ENCODE peak calls at places on chromosomes 13 and 19, in six cellular contexts. O, Y, L, G, X and T are unnamed samples. For H3K4me1 and H3K27me3, the result is how much of the 10 kb centered on the place peaks cover.

GRCh38 chr13:36975172-36975571 is 24.0 kb downstream of the ALG5 start:
- DNase-seq in O (no peak), Y (peak), L (no peak), G (no peak), X (no peak), T (no peak)

GRCh38 chr19:38557205-38557799 is 60.5 kb downstream of the MAP4K1 start:
- DNase-seq in O (peak), Y (peak), L (peak), G (no peak), X (no peak), T (peak)

GRCh38 chr19:20470345-20471119 is 95.0 kb downstream of the ZNF737 start:
- DNase-seq in O (no peak), Y (no peak), L (no peak), G (no peak), X (no peak), T (no peak)

GRCh38 chr19:5057860-5058259 is 88.9 kb downstream of the KDM4B start:
- DNase-seq in O (no peak), Y (peak), L (no peak), G (no peak), X (no peak), T (no peak)

GRCh38 chr19:12884926-12885748 is 1.9 kb downstream of the KLF1 start:
- DNase-seq in O (peak), Y (peak), L (peak), G (peak), X (peak), T (peak)

GRCh38 chr19:15425321-15425950 is 6.6 kb upstream of the AKAP8L start:
- DNase-seq in O (no peak), Y (no peak), L (no peak), G (no peak), X (no peak), T (no peak)

GRCh38 chr19:48635263-48635965 is 1.8 kb downstream of the DBP start:
- DNase-seq in O (peak), Y (no peak), L (peak), G (no peak), X (peak), T (peak)

GRCh38 chr19:18798384-18799352 is 7.6 kb upstream of the COMP start:
- DNase-seq in O (no peak), Y (peak), L (no peak), G (no peak), X (no peak), T (no peak)

GRCh38 chr19:43496960-43497359 is 7.6 kb downstream of the PHLDB3 start:
- DNase-seq in O (no peak), Y (no peak), L (no peak), G (no peak), X (no peak), T (no peak)

GRCh38 chr19:4866595-4867424 is 657 bp downstream of the PLIN3 start:
- DNase-seq in O (peak), Y (peak), L (peak), G (peak), X (peak), T (peak)

GRCh38 chr13:20191311-20191901 is 1.3 kb downstream of the GJB2 start:
- DNase-seq in O (peak), Y (no peak), L (no peak), G (no peak), X (no peak), T (no peak)

GRCh38 chr13:20191902-20192469 is 752 bp downstream of the GJB2 start:
- DNase-seq in O (peak), Y (peak), L (no peak), G (no peak), X (no peak), T (no peak)

GRCh38 chr13:20186771-20187170 is 6.0 kb downstream of the GJB2 start:
- DNase-seq in O (no peak), Y (no peak), L (no peak), G (no peak), X (no peak), T (no peak)

GRCh38 chr13:20190481-20191310 is 2.0 kb downstream of the GJB2 start:
- DNase-seq in O (no peak), Y (no peak), L (no peak), G (peak), X (no peak), T (no peak)

DNA sequence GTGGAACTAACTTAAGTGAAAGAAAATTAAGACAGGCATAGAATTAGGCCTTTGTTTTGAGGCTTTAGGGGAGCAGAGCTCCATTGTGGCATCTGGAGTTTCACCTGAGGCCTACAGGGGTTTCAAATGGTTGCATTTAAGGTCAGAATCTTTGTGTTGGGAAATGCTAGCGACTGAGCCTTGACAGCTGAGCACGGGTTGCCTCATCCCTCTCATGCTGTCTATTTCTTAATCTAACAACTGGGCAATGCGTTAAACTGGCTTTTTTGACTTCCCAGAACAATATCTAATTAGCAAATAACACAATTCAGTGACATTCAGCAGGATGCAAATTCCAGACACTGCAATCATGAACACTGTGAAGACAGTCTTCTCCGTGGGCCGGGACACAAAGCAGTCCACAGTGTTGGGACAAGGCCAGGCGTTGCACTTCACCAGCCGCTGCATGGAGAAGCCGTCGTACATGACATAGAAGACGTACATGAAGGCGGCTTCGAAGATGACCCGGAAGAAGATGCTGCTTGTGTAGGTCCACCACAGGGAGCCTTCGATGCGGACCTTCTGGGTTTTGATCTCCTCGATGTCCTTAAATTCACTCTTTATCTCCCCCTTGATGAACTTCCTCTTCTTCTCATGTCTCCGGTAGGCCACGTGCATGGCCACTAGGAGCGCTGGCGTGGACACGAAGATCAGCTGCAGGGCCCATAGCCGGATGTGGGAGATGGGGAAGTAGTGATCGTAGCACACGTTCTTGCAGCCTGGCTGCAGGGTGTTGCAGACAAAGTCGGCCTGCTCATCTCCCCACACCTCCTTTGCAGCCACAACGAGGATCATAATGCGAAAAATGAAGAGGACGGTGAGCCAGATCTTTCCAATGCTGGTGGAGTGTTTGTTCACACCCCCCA is 3.8 kb downstream of the GJB2 start:
- DNase-seq in O (no peak), Y (peak), L (no peak), G (no peak), X (peak), T (peak)
- H3K27ac ChIP-seq in O (no peak), Y (no peak), L (no peak), G (no peak), X (no peak), T (no peak)

GRCh38 chr13:99053636-99054233 is 75.9 kb upstream of the DOCK9 start:
- DNase-seq in O (no peak), Y (no peak), L (no peak), G (no peak), X (no peak), T (peak)

GRCh38 chr13:99058527-99059495 is 80.9 kb upstream of the DOCK9 start:
- DNase-seq in O (no peak), Y (no peak), L (no peak), G (no peak), X (no peak), T (no peak)

GRCh38 chr13:99055286-99056073 is 77.6 kb upstream of the DOCK9 start:
- DNase-seq in O (no peak), Y (no peak), L (no peak), G (no peak), X (no peak), T (no peak)

GRCh38 chr13:99057310-99057975 is 79.6 kb upstream of the DOCK9 start:
- DNase-seq in O (no peak), Y (no peak), L (no peak), G (peak), X (no peak), T (no peak)

DNA sequence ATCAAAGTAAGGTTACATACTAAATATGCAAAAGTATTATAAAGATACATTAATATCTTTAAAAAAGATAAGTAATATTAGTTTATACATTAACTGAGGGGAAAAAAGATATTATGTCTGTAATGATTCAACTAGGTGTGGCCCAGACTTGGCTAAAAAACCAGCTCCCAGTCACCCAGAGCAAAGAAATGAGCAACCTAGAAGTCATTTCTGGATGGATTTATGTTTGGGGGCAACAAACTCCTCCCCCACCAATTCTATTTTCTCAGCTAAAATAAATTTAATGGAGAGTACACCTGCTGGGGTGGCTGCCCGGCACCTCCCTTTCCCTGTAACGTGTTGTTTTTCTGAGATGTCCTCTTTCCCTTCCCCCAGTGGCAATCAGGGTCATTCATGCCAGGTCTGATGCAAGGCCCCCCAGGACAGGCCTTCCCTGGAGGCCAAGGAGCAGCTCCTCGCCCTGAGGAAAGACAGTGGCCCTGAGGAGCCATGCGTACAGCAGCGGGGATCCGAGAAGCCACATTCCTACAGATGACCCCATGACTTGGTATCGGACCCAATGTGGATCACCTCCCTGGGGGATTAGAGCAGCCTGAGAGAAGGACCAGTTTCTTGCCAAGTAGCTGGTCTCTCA is 78.6 kb upstream of the DOCK9 start:
- DNase-seq in O (no peak), Y (no peak), L (no peak), G (no peak), X (no peak), T (no peak)
- H3K4me1 ChIP-seq in O (under half), Y (under half), L (under half), G (under half), X (under half), T (under half)

GRCh38 chr13:20193924-20194631 is 1.3 kb upstream of the GJB2 start:
- DNase-seq in O (no peak), Y (no peak), L (no peak), G (no peak), X (no peak), T (no peak)

GRCh38 chr13:20197361-20197834 is 4.7 kb upstream of the GJB2 start:
- DNase-seq in O (no peak), Y (peak), L (no peak), G (peak), X (no peak), T (no peak)

GRCh38 chr13:20195846-20196245 is 3.1 kb upstream of the GJB2 start:
- DNase-seq in O (no peak), Y (no peak), L (no peak), G (no peak), X (no peak), T (no peak)

GRCh38 chr13:20192470-20193141 is at the start of gene GJB2:
- DNase-seq in O (peak), Y (no peak), L (no peak), G (no peak), X (no peak), T (peak)

DNA sequence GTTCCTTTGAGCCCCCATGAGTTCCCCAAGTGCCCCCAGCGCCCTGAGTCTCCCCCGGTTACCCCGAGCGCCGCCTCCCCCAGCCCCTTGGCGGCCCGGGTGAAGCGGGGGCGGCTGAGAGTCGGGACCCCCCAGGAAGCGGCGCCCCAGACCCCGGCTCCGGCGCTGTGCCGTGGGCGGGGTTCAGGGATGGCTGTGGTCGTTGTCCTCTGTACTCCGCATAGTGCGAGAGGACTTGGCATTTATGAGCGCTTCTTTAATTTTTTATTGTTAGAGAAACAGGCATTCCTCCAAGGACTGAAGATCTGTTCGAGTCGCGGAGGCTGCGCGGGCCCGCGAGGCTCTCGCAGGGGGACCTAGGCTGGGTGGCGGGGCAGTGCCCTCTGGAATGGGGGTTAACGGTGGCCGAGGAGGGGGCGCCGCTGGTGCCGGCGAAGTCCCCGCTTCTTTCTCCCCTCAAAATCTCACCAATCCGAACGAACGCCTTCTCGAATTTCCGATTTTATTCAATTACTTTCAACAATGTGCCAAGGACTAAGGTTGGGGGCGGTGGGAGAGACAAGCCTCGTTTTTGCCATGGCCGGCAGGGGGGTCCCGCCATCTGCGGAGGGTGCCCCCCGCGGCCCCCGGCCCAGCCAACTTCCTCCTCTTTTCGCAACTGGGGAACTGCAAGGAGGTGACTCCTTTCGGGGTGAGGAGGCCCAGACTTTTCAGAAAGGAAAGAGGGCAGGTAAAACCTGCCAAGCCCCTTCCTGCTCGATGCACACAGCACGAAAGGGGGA is 595 bp upstream of the GJB2 start:
- DNase-seq in O (no peak), Y (no peak), L (no peak), G (no peak), X (no peak), T (no peak)
- H3K27me3 ChIP-seq in O (under half), Y (under half), L (half or more), G (half or more), X (under half), T (half or more)

DNA sequence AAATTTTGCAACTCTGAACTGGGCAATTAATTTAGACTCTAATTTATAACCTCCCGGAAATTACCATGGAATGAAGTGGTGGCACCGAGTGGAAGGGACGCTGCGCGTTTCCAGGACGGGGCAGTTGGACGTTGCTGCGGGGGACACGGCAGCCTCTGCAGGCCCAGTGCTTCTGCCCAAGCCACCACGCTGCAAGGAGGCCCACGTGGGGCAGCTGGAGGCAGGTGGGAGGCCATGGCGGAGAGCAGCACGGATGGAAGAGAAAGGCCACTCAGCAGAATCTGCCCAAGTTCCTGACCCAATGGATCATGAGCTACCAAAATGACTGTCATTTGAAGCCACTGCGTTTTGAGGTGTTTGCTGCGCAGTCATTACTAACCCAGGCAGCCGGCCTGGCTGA is 11.2 kb upstream of the ADPRHL1 start:
- DNase-seq in O (no peak), Y (no peak), L (no peak), G (no peak), X (no peak), T (no peak)
- H3K27ac ChIP-seq in O (no peak), Y (no peak), L (no peak), G (no peak), X (no peak), T (no peak)

GRCh38 chr13:99264053-99264452 is 5.9 kb upstream of the GPR18 start:
- DNase-seq in O (peak), Y (no peak), L (no peak), G (no peak), X (no peak), T (no peak)
- H3K4me1 ChIP-seq in O (under half), Y (under half), L (half or more), G (under half), X (under half), T (under half)

GRCh38 chr13:51229141-51229540 is 6.9 kb downstream of the FAM124A start:
- DNase-seq in O (no peak), Y (no peak), L (no peak), G (no peak), X (no peak), T (no peak)
- H3K27me3 ChIP-seq in O (under half), Y (under half), L (under half), G (under half), X (under half), T (under half)

DNA sequence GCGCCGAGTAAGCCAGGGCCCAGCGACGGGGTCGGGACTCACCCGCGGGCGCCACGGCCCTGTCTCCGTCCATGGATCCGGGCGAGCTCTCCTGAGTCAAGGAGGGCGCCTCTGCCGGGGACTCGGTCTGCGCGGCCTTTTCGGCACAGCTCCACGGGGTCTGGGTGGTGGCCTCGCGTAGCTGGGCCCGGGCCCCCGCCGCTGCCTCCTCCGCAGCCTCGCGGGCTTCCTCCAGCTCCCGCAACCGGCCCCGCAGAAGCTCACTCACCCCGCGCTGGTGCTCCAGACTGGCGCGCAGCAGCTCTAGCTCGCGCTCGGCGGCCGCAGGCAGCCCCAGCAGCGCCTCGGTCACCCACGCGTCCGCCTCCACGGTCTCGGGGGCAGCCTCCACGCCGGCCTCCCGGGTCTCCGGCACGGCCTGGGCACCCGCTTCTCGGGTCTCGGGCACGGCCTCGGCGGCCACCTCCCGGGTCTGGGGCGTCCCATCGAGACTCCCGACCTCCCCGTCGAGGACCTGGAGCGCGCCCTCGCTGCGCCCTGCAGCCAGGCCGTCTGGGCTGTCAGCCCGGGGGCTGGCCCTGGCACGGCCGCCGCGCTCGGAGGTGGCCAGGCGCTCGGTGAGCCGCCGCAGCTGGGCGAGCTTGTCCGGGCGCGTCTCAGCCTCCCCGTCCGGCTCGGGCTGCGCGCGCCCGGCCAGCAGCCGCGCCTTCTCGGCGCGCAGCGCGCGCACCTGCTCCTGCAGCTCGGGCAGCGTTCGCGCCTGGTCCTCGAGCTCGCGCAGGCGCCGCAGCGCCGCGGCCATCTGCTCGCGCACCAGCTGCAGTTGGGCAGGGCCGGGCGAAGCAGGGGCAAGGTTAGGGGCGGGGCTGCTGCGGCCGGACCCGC is 8.4 kb downstream of the KANK3 start:
- DNase-seq in O (peak), Y (peak), L (peak), G (peak), X (peak), T (peak)
- H3K27ac ChIP-seq in O (no peak), Y (no peak), L (no peak), G (no peak), X (no peak), T (no peak)

GRCh38 chr19:1645299-1645698 is 7.1 kb downstream of the TCF3 start:
- DNase-seq in O (no peak), Y (no peak), L (no peak), G (no peak), X (no peak), T (peak)

GRCh38 chr19:1646931-1647663 is 5.3 kb downstream of the TCF3 start:
- DNase-seq in O (no peak), Y (no peak), L (no peak), G (no peak), X (no peak), T (no peak)

GRCh38 chr19:1647664-1648155 is 4.7 kb downstream of the TCF3 start:
- DNase-seq in O (peak), Y (no peak), L (no peak), G (no peak), X (no peak), T (peak)

GRCh38 chr19:1646149-1646930 is 6.1 kb downstream of the TCF3 start:
- DNase-seq in O (no peak), Y (no peak), L (no peak), G (no peak), X (no peak), T (peak)

GRCh38 chr19:1644070-1644469 is 8.3 kb downstream of the TCF3 start:
- DNase-seq in O (no peak), Y (no peak), L (no peak), G (no peak), X (no peak), T (no peak)
- H3K4me1 ChIP-seq in O (under half), Y (under half), L (under half), G (under half), X (under half), T (under half)